ENCODE peak calls at places on chromosomes 11 and 22, in five cellular contexts. One of them, this sample, is unnamed.

GRCh38 chr22:38861170-38861874 is 10.7 kb downstream of the CBX6 start:
- DNase-seq in suprapubic skin: no peak
- DNase-seq in stimulated activated CD8-positive, alpha-beta memory T cell treated with anti-CD3 and anti-CD28 coated beads, Interleukin-15, amount 100 ng/mL, for 1 hour: no peak
- DNase-seq in GM18507: no peak
- DNase-seq in AML-193: no peak
- DNase-seq in this sample: no peak

GRCh38 chr11:130580372-130580771 is 131.9 kb downstream of the ADAMTS15 start:
- DNase-seq in stimulated activated CD8-positive, alpha-beta memory T cell treated with anti-CD3 and anti-CD28 coated beads, Interleukin-15, amount 100 ng/mL, for 1 hour: no peak
- DNase-seq in AML-193: no peak
- DNase-seq in suprapubic skin: no peak
- DNase-seq in GM18507: no peak
- DNase-seq in this sample: peak; percentile 90

GRCh38 chr11:66048525-66049313 is at the start of gene GAL3ST3:
- DNase-seq in GM18507: no peak
- DNase-seq in AML-193: no peak
- DNase-seq in stimulated activated CD8-positive, alpha-beta memory T cell treated with anti-CD3 and anti-CD28 coated beads, Interleukin-15, amount 100 ng/mL, for 1 hour: no peak
- DNase-seq in suprapubic skin: no peak
- DNase-seq in this sample: no peak

GRCh38 chr22:29071261-29072045 is 1.4 kb upstream of the KREMEN1 start:
- DNase-seq in stimulated activated CD8-positive, alpha-beta memory T cell treated with anti-CD3 and anti-CD28 coated beads, Interleukin-15, amount 100 ng/mL, for 1 hour: no peak
- DNase-seq in GM18507: no peak
- DNase-seq in suprapubic skin: peak; percentile 86
- DNase-seq in AML-193: no peak
- DNase-seq in this sample: no peak

GRCh38 chr11:68325183-68325893 is 12.9 kb downstream of the LRP5 start:
- DNase-seq in GM18507: no peak
- DNase-seq in stimulated activated CD8-positive, alpha-beta memory T cell treated with anti-CD3 and anti-CD28 coated beads, Interleukin-15, amount 100 ng/mL, for 1 hour: no peak
- DNase-seq in AML-193: no peak
- DNase-seq in suprapubic skin: no peak
- DNase-seq in this sample: no peak

GRCh38 chr22:43230983-43231723 is 44.2 kb upstream of the TTLL12 start:
- DNase-seq in AML-193: peak; percentile 8
- DNase-seq in stimulated activated CD8-positive, alpha-beta memory T cell treated with anti-CD3 and anti-CD28 coated beads, Interleukin-15, amount 100 ng/mL, for 1 hour: peak; percentile 37
- DNase-seq in suprapubic skin: no peak
- DNase-seq in GM18507: peak; percentile 70
- DNase-seq in this sample: peak; percentile 28

GRCh38 chr22:49486225-49486624 is 341.4 kb downstream of the BRD1 start:
- DNase-seq in suprapubic skin: no peak
- DNase-seq in stimulated activated CD8-positive, alpha-beta memory T cell treated with anti-CD3 and anti-CD28 coated beads, Interleukin-15, amount 100 ng/mL, for 1 hour: no peak
- DNase-seq in GM18507: no peak
- DNase-seq in AML-193: no peak
- DNase-seq in this sample: no peak

GRCh38 chr11:45717526-45717925 is 52.1 kb upstream of the CHST1 start:
- DNase-seq in suprapubic skin: no peak
- DNase-seq in GM18507: no peak
- DNase-seq in stimulated activated CD8-positive, alpha-beta memory T cell treated with anti-CD3 and anti-CD28 coated beads, Interleukin-15, amount 100 ng/mL, for 1 hour: no peak
- DNase-seq in AML-193: no peak
- DNase-seq in this sample: no peak

GRCh38 chr11:64874841-64875240 is 3.6 kb downstream of the EHD1 start:
- DNase-seq in suprapubic skin: no peak
- DNase-seq in GM18507: no peak
- DNase-seq in AML-193: no peak
- DNase-seq in stimulated activated CD8-positive, alpha-beta memory T cell treated with anti-CD3 and anti-CD28 coated beads, Interleukin-15, amount 100 ng/mL, for 1 hour: no peak
- DNase-seq in this sample: no peak

GRCh38 chr11:86492370-86493030 is 117.8 kb downstream of the CCDC81 start:
- DNase-seq in GM18507: no peak
- DNase-seq in suprapubic skin: no peak
- DNase-seq in AML-193: no peak
- DNase-seq in stimulated activated CD8-positive, alpha-beta memory T cell treated with anti-CD3 and anti-CD28 coated beads, Interleukin-15, amount 100 ng/mL, for 1 hour: no peak
- DNase-seq in this sample: no peak

GRCh38 chr11:17102447-17102846 is 25.0 kb upstream of the RPS13 start:
- DNase-seq in GM18507: no peak
- DNase-seq in stimulated activated CD8-positive, alpha-beta memory T cell treated with anti-CD3 and anti-CD28 coated beads, Interleukin-15, amount 100 ng/mL, for 1 hour: no peak
- DNase-seq in AML-193: no peak
- DNase-seq in suprapubic skin: no peak
- DNase-seq in this sample: peak; percentile 62

GRCh38 chr11:100789500-100789899 is 102.4 kb downstream of the ARHGAP42 start:
- DNase-seq in AML-193: no peak
- DNase-seq in suprapubic skin: no peak
- DNase-seq in stimulated activated CD8-positive, alpha-beta memory T cell treated with anti-CD3 and anti-CD28 coated beads, Interleukin-15, amount 100 ng/mL, for 1 hour: no peak
- DNase-seq in GM18507: no peak
- DNase-seq in this sample: no peak

GRCh38 chr11:66150140-66150539 is 80.1 kb downstream of the PACS1 start:
- DNase-seq in AML-193: no peak
- DNase-seq in suprapubic skin: no peak
- DNase-seq in stimulated activated CD8-positive, alpha-beta memory T cell treated with anti-CD3 and anti-CD28 coated beads, Interleukin-15, amount 100 ng/mL, for 1 hour: no peak
- DNase-seq in GM18507: no peak
- DNase-seq in this sample: no peak

GRCh38 chr11:16825091-16825490 is 86.6 kb downstream of the C11orf58 start:
- DNase-seq in GM18507: no peak
- DNase-seq in suprapubic skin: no peak
- DNase-seq in AML-193: no peak
- DNase-seq in stimulated activated CD8-positive, alpha-beta memory T cell treated with anti-CD3 and anti-CD28 coated beads, Interleukin-15, amount 100 ng/mL, for 1 hour: no peak
- DNase-seq in this sample: no peak

GRCh38 chr11:32386770-32387377 is 48.5 kb downstream of the WT1 start:
- DNase-seq in AML-193: no peak
- DNase-seq in stimulated activated CD8-positive, alpha-beta memory T cell treated with anti-CD3 and anti-CD28 coated beads, Interleukin-15, amount 100 ng/mL, for 1 hour: no peak
- DNase-seq in suprapubic skin: no peak
- DNase-seq in GM18507: no peak
- DNase-seq in this sample: peak; percentile 57

GRCh38 chr11:11731311-11732083 is 109.7 kb upstream of the GALNT18 start:
- DNase-seq in AML-193: no peak
- DNase-seq in suprapubic skin: no peak
- DNase-seq in GM18507: no peak
- DNase-seq in stimulated activated CD8-positive, alpha-beta memory T cell treated with anti-CD3 and anti-CD28 coated beads, Interleukin-15, amount 100 ng/mL, for 1 hour: no peak
- DNase-seq in this sample: peak; percentile 36

GRCh38 chr11:17298302-17298701 is 21.8 kb downstream of the NUCB2 start:
- DNase-seq in GM18507: no peak
- DNase-seq in stimulated activated CD8-positive, alpha-beta memory T cell treated with anti-CD3 and anti-CD28 coated beads, Interleukin-15, amount 100 ng/mL, for 1 hour: no peak
- DNase-seq in AML-193: no peak
- DNase-seq in suprapubic skin: no peak
- DNase-seq in this sample: no peak

This sample was measured in AG10803.